ENCODE peak calls at places on chromosomes 16 and 17, in seven cellular contexts. G, T, D, B, W, M and Z are unnamed samples.

GRCh38 chr17:26809033-26809432 is 484.9 kb upstream of the WSB1 start:
- DNase-seq in G (no peak), T (peak; percentile 10), D (no peak), B (no peak), W (no peak), M (no peak), Z (no peak)

GRCh38 chr16:89907055-89907814 is 11.4 kb upstream of the MC1R start:
- DNase-seq in G (no peak), T (no peak), D (no peak), B (no peak), W (no peak), M (no peak), Z (no peak)

GRCh38 chr17:2455956-2456355 is 55.1 kb upstream of the MNT start:
- DNase-seq in G (no peak), T (no peak), D (no peak), B (no peak), W (peak; percentile 4), M (no peak), Z (no peak)

GRCh38 chr16:74521691-74522090 is 85.2 kb downstream of the GLG1 start:
- DNase-seq in G (no peak), T (no peak), D (peak; percentile 49), B (peak; percentile 12), W (peak; percentile 43), M (peak; percentile 6), Z (no peak)

GRCh38 chr17:57603978-57604377 is 141.1 kb downstream of the CCDC182 start:
- DNase-seq in G (no peak), T (no peak), D (no peak), B (no peak), W (no peak), M (no peak), Z (no peak)

GRCh38 chr17:17351901-17352781 is 49.0 kb downstream of the NT5M start:
- DNase-seq in G (peak; percentile 74), T (no peak), D (peak; percentile 66), B (peak; percentile 88), W (peak; percentile 76), M (peak; percentile 74), Z (no peak)

GRCh38 chr16:79826732-79827514 is 226.4 kb upstream of the MAF start:
- DNase-seq in G (no peak), T (no peak), D (peak; percentile 4), B (no peak), W (no peak), M (no peak), Z (no peak)

GRCh38 chr16:68144008-68144407 is 58.8 kb downstream of the NFATC3 start:
- DNase-seq in G (no peak), T (no peak), D (no peak), B (no peak), W (no peak), M (no peak), Z (no peak)

GRCh38 chr17:57955183-57955952 is at the start of gene CUEDC1:
- DNase-seq in G (peak; percentile 87), T (no peak), D (peak; percentile 70), B (peak; percentile 98), W (peak; percentile 93), M (peak; percentile 81), Z (peak; percentile 71)

GRCh38 chr17:81652901-81653771 is 3.2 kb downstream of the PDE6G start:
- DNase-seq in G (no peak), T (no peak), D (peak; percentile 17), B (peak; percentile 56), W (peak; percentile 89), M (no peak), Z (no peak)

GRCh38 chr17:57373071-57373470 is 116.7 kb downstream of the MSI2 start:
- DNase-seq in G (no peak), T (no peak), D (no peak), B (no peak), W (no peak), M (no peak), Z (no peak)

GRCh38 chr17:50872710-50873424 is 6.7 kb upstream of the TOB1 start:
- DNase-seq in G (peak; percentile 79), T (no peak), D (peak; percentile 71), B (no peak), W (peak; percentile 34), M (no peak), Z (no peak)

GRCh38 chr17:47871048-47871447 is 20.1 kb upstream of the SP6 start:
- DNase-seq in G (no peak), T (no peak), D (no peak), B (no peak), W (no peak), M (no peak), Z (no peak)

GRCh38 chr16:85444879-85445778 is 168.0 kb upstream of the GSE1 start:
- DNase-seq in G (no peak), T (no peak), D (no peak), B (peak; percentile 87), W (peak; percentile 77), M (no peak), Z (no peak)

GRCh38 chr17:31448467-31449077 is 57.1 kb downstream of the RAB11FIP4 start:
- DNase-seq in G (no peak), T (peak; percentile 32), D (peak; percentile 67), B (no peak), W (no peak), M (no peak), Z (no peak)

GRCh38 chr16:56332464-56333079 is 92.8 kb downstream of the AMFR start:
- DNase-seq in G (no peak), T (no peak), D (peak; percentile 67), B (peak; percentile 57), W (peak; percentile 96), M (peak; percentile 57), Z (peak; percentile 46)

GRCh38 chr16:27236635-27237228 is 31.8 kb downstream of the NSMCE1 start:
- DNase-seq in G (no peak), T (no peak), D (no peak), B (no peak), W (no peak), M (no peak), Z (no peak)

GRCh38 chr16:57803413-57803990 is 1.2 kb upstream of the KIFC3 start:
- DNase-seq in G (no peak), T (no peak), D (peak; percentile 64), B (no peak), W (no peak), M (peak; percentile 75), Z (no peak)

GRCh38 chr17:7405882-7406825 is 1.5 kb upstream of the NLGN2 start:
- DNase-seq in G (no peak), T (no peak), D (no peak), B (no peak), W (peak; percentile 77), M (no peak), Z (no peak)

GRCh38 chr16:69326172-69326873 is 4.1 kb downstream of the PDF start:
- DNase-seq in G (peak; percentile 64), T (no peak), D (no peak), B (no peak), W (no peak), M (no peak), Z (no peak)

GRCh38 chr16:85153046-85153445 is 40.8 kb upstream of the CIBAR2 start:
- DNase-seq in G (no peak), T (no peak), D (no peak), B (no peak), W (no peak), M (no peak), Z (no peak)

GRCh38 chr17:27155866-27156265 is 138.0 kb upstream of the WSB1 start:
- DNase-seq in G (no peak), T (no peak), D (no peak), B (no peak), W (no peak), M (no peak), Z (no peak)

GRCh38 chr16:88526008-88526905 is 43.9 kb upstream of the ZC3H18 start:
- DNase-seq in G (no peak), T (no peak), D (no peak), B (no peak), W (no peak), M (no peak), Z (no peak)

GRCh38 chr16:1089822-1090619 is 6.0 kb downstream of the C1QTNF8 start:
- DNase-seq in G (peak; percentile 86), T (no peak), D (no peak), B (no peak), W (no peak), M (peak; percentile 65), Z (peak; percentile 48)
- TF ChIP-seq CTCF in G (no peak), T (no peak), D (no peak), B (no peak), W (no peak), M (peak; percentile 37), Z (peak; percentile 31)

DNA sequence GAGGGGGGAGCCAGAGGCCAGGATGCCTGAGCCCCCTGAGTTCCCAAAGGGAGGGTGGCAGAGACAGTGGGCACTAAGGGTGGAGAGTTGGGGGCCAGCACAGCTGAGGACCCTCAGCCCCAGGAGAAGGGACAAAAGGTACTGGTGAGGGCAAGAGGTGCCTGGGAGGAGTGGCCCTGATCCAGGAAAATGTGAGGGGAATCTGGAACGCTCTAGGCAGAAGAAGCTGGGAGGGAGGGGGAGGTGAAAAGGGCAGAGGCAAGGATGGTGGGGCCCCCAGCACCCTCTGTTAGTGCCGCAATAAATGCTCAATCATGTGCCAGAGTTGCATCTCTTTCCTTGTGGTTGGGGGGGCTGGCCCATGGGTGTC is 1.1 kb downstream of the TCAP start:
- DNase-seq in G (no peak), T (no peak), D (no peak), B (no peak), W (no peak), M (no peak), Z (no peak)
- H3K27ac ChIP-seq in G (peak overlapping the region; percentile 82), T (no peak overlapping the region), D (peak overlapping the region; percentile 86), B (no peak overlapping the region), W (no peak overlapping the region), M (peak overlapping the region; percentile 93), Z (no peak overlapping the region)

DNA sequence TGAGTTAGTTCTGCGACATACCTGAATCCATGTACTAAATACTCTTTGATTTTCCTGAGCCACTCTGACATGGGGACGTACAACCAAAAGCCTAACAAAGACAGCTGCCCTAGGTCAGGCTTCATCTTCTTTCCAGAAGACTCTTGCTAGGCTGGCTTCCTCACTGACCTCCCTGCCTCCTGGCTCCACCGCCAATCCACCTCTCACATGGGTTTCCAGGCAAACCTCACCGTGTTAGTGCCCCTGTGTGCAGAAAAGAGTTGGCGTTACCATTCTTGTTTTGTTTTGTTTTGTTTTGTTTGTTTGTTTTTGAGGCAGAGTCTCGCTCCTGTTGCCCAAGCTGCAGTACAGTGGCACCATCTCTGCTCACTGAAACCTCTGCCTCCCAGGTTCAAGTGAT is 135.3 kb downstream of the WSCD1 start:
- DNase-seq in G (no peak), T (no peak), D (no peak), B (no peak), W (peak; percentile 20), M (no peak), Z (no peak)
- TF ChIP-seq CTCF in G (no peak), T (no peak), D (no peak), B (no peak), W (no peak), M (no peak), Z (no peak)

DNA sequence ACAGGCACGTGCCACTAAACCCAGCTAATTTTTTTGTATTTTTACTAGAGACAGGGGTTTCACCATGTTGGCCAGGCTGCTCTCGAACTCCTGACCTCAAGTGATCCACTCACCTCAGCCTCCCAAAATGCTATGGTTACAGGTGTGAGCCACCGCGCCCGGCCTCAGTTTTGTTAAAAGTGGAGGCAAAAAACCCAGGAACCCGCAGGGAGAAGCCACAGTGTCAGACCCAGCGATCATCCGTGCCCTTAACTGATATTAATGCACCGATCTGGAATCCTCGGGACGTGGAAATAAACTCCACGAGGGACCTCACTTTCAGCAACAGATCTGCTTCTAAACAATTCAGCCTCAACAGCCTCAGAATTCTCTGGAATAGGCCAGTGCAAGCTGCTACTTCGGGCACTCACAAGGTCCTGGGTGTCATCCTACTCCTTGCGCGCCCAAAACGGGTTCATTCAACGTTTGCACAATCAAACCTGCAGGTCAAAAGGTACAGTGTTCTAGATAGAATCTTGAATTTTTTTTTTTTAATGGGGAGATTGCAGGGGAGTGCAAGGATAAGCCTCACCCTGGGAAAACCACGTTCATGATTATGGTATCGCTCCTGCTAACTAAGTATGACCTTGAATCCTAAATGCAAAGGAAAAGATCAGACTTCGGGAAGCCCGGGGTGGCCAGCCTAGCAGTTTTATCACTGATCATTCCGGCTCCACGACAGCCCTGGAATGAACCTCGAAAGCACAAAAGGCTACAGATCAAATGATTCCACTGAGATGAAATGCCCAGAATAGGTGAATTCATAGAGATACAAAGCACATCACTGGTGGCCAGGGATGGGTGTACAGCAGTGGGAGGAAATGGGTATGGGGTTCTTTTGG is 22.4 kb downstream of the LITAF start:
- DNase-seq in G (no peak), T (no peak), D (no peak), B (no peak), W (no peak), M (no peak), Z (no peak)
- H3K27ac ChIP-seq in G (no peak overlapping the region), T (peak overlapping the region; percentile 11), D (no peak overlapping the region), B (no peak overlapping the region), W (no peak overlapping the region), M (no peak overlapping the region), Z (peak overlapping the region; percentile 73)